ENCODE peak calls at places on chromosomes 4 and X, in five cellular contexts. One of them, this sample, is unnamed.

GRCh38 chr4:116358633-116359222 is 726.6 kb downstream of the TRAM1L1 start:
- DNase-seq in coronary artery: no peak
- DNase-seq in NCI-H1092: peak; percentile 25
- DNase-seq in heart left ventricle: no peak
- DNase-seq in epithelial cell of proximal tubule: peak; percentile 60
- DNase-seq in this sample: peak; percentile 55

GRCh38 chr4:183504930-183505555 is at the start of gene ING2:
- DNase-seq in coronary artery: no peak
- DNase-seq in NCI-H1092: peak; percentile 67
- DNase-seq in heart left ventricle: no peak
- DNase-seq in epithelial cell of proximal tubule: no peak
- DNase-seq in this sample: peak; percentile 58

GRCh38 chr4:98744372-98745150 is 86.2 kb upstream of the TSPAN5 start:
- DNase-seq in coronary artery: no peak
- DNase-seq in NCI-H1092: no peak
- DNase-seq in heart left ventricle: no peak
- DNase-seq in epithelial cell of proximal tubule: no peak
- DNase-seq in this sample: no peak

GRCh38 chr4:20026456-20026855 is 225.2 kb upstream of the SLIT2 start:
- DNase-seq in coronary artery: no peak
- DNase-seq in NCI-H1092: no peak
- DNase-seq in heart left ventricle: no peak
- DNase-seq in epithelial cell of proximal tubule: no peak
- DNase-seq in this sample: no peak

GRCh38 chrX:101206471-101206870 is 13.1 kb upstream of the DRP2 start:
- DNase-seq in coronary artery: no peak
- DNase-seq in NCI-H1092: no peak
- DNase-seq in heart left ventricle: no peak
- DNase-seq in epithelial cell of proximal tubule: peak; percentile 9
- DNase-seq in this sample: no peak

GRCh38 chr4:98794565-98795205 is 134.2 kb downstream of the EIF4E start:
- DNase-seq in coronary artery: no peak
- DNase-seq in NCI-H1092: no peak
- DNase-seq in heart left ventricle: no peak
- DNase-seq in epithelial cell of proximal tubule: peak; percentile 16
- DNase-seq in this sample: peak; percentile 97

GRCh38 chr4:144757969-144758368 is 112.0 kb downstream of the HHIP start:
- DNase-seq in coronary artery: no peak
- DNase-seq in NCI-H1092: no peak
- DNase-seq in heart left ventricle: no peak
- DNase-seq in epithelial cell of proximal tubule: no peak
- DNase-seq in this sample: peak; percentile 30

GRCh38 chr4:67292045-67292444 is 253.3 kb downstream of the CENPC start:
- DNase-seq in coronary artery: no peak
- DNase-seq in NCI-H1092: no peak
- DNase-seq in heart left ventricle: no peak
- DNase-seq in epithelial cell of proximal tubule: no peak
- DNase-seq in this sample: no peak

GRCh38 chr4:100312615-100313355 is 122.5 kb upstream of the DDIT4L start:
- DNase-seq in coronary artery: no peak
- DNase-seq in NCI-H1092: no peak
- DNase-seq in heart left ventricle: no peak
- DNase-seq in epithelial cell of proximal tubule: no peak
- DNase-seq in this sample: no peak

GRCh38 chr4:8920289-8920965 is 48.8 kb upstream of the HMX1 start:
- DNase-seq in coronary artery: peak; percentile 45
- DNase-seq in NCI-H1092: no peak
- DNase-seq in heart left ventricle: no peak
- DNase-seq in epithelial cell of proximal tubule: no peak
- DNase-seq in this sample: no peak

This sample was measured in foreskin keratinocyte.